ENCODE peak calls at places on chromosomes 1 and 21, in eight cellular contexts. J is GM12892, I is testis, H is heart left ventricle, M is spleen, L is IMR-90, A is K562, U is H1. X is an unnamed sample.
A peak's percentile ranks its signal among the peaks of the same experiment; 100 is the strongest.

GRCh38 chr1:184753608-184754478 is 815 bp downstream of the EDEM3 start:
- DNase-seq in I (peak; percentile 48), J (no peak), L (peak; percentile 29), A (peak; percentile 68), U (no peak), M (peak; percentile 94), H (peak; percentile 59), X (no peak)

GRCh38 chr1:213326666-213327317 is 275.8 kb downstream of the RPS6KC1 start:
- DNase-seq in I (no peak), H (peak; percentile 46), M (no peak), U (no peak), J (no peak), L (peak; percentile 77), A (no peak), X (no peak)

GRCh38 chr1:209652873-209653401 is 712 bp upstream of the LAMB3 start:
- DNase-seq in I (peak; percentile 90), U (peak; percentile 65), M (no peak), H (peak; percentile 91), L (peak; percentile 50), A (peak; percentile 52), J (no peak), X (peak; percentile 78)

GRCh38 chr1:83822206-83822605 is 176.7 kb downstream of the TTLL7 start:
- DNase-seq in U (no peak), A (no peak), J (no peak), H (no peak), M (no peak), I (no peak), L (no peak), X (no peak)

GRCh38 chr1:221520250-221520649 is 221.6 kb downstream of the DUSP10 start:
- DNase-seq in H (no peak), U (no peak), M (no peak), A (no peak), I (no peak), J (no peak), L (no peak), X (no peak)

GRCh38 chr1:70438529-70438928 is 27.5 kb downstream of the CTH start:
- DNase-seq in A (no peak), L (peak; percentile 9), H (no peak), J (no peak), U (no peak), I (no peak), M (no peak), X (no peak)

GRCh38 chr1:155938220-155938627 is 3.2 kb upstream of the RXFP4 start:
- DNase-seq in U (no peak), I (peak; percentile 40), L (peak; percentile 69), H (no peak), M (no peak), J (no peak), A (peak; percentile 54), X (no peak)

GRCh38 chr1:246317723-246318359 is 189.2 kb downstream of the SMYD3 start:
- DNase-seq in U (no peak), J (no peak), M (no peak), A (no peak), L (peak; percentile 88), I (no peak), H (no peak), X (no peak)

GRCh38 chr1:40315795-40316594 is 1.1 kb downstream of the COL9A2 start:
- DNase-seq in H (no peak), I (no peak), U (peak; percentile 73), M (peak; percentile 84), J (no peak), A (no peak), L (no peak), X (no peak)

GRCh38 chr1:85372683-85373446 is 92.1 kb downstream of the DDAH1 start:
- DNase-seq in U (no peak), A (no peak), I (no peak), L (peak; percentile 50), M (no peak), J (no peak), H (no peak), X (no peak)

GRCh38 chr1:158002022-158002629 is 8.7 kb downstream of the KIRREL1 start:
- DNase-seq in U (no peak), L (peak; percentile 51), I (no peak), H (no peak), J (no peak), M (no peak), A (no peak), X (no peak)

GRCh38 chr1:15617874-15618684 is 821 bp downstream of the DDI2 start:
- DNase-seq in A (peak; percentile 75), J (peak; percentile 40), L (no peak), U (peak; percentile 71), H (no peak), M (no peak), I (peak; percentile 54), X (no peak)

GRCh38 chr1:21260405-21261129 is 29.7 kb downstream of the ECE1 start:
- DNase-seq in J (no peak), H (no peak), L (no peak), M (no peak), U (no peak), I (no peak), A (no peak), X (no peak)

GRCh38 chr21:38920631-38921398 is 115.1 kb downstream of the ETS2 start:
- DNase-seq in M (no peak), L (peak; percentile 72), A (no peak), H (no peak), U (no peak), J (no peak), I (no peak), X (peak; percentile 51)

GRCh38 chr1:116724765-116725375 is 29.4 kb upstream of the CD2 start:
- DNase-seq in U (peak; percentile 72), L (peak; percentile 52), J (no peak), M (no peak), H (peak; percentile 50), I (peak; percentile 75), A (peak; percentile 70), X (no peak)

GRCh38 chr1:154220970-154221814 is 437 bp downstream of the UBAP2L start:
- DNase-seq in L (peak; percentile 30), I (peak; percentile 67), J (peak; percentile 37), A (peak; percentile 83), H (peak; percentile 62), M (peak; percentile 93), U (peak; percentile 59), X (peak; percentile 63)

GRCh38 chr21:39022901-39023693 is 160.2 kb downstream of the PSMG1 start:
- DNase-seq in L (peak; percentile 28), U (no peak), A (no peak), I (peak; percentile 74), H (peak; percentile 89), J (no peak), M (peak; percentile 88), X (peak; percentile 80)

GRCh38 chr1:20587639-20588017 is 1.3 kb upstream of the CDA start:
- DNase-seq in I (no peak), M (no peak), U (no peak), L (peak; percentile 63), H (no peak), A (no peak), J (no peak), X (no peak)

GRCh38 chr1:17880429-17880828 is 125.3 kb downstream of the ACTL8 start:
- DNase-seq in M (peak; percentile 16), U (no peak), J (no peak), I (no peak), A (no peak), L (no peak), H (no peak), X (no peak)

GRCh38 chr1:168689726-168690602 is 39.0 kb downstream of the DPT start:
- DNase-seq in L (no peak), M (no peak), U (no peak), H (no peak), J (no peak), I (no peak), A (no peak), X (no peak)

GRCh38 chr1:202374077-202374476 is 25.6 kb downstream of the PPP1R12B start:
- DNase-seq in M (no peak), A (no peak), I (no peak), J (no peak), H (no peak), L (no peak), U (no peak), X (no peak)

GRCh38 chr21:45228171-45228641 is 59.5 kb downstream of the POFUT2 start:
- DNase-seq in I (no peak), M (no peak), L (peak; percentile 99), U (no peak), A (no peak), J (no peak), H (no peak), X (no peak)

GRCh38 chr1:160097911-160098851 is at the start of gene IGSF8:
- DNase-seq in I (peak; percentile 90), A (no peak), J (peak; percentile 90), L (peak; percentile 69), H (peak; percentile 92), M (peak; percentile 97), U (peak; percentile 97), X (peak; percentile 93)
- TF ChIP-seq POLR2A in I (no peak), A (no peak), J (no peak), L (no peak), H (peak; percentile 19), M (no peak), U (peak; percentile 23), X (peak; percentile 13)

GRCh38 chr1:244850896-244851295 is 13.4 kb downstream of the HNRNPU start:
- DNase-seq in U (no peak), M (no peak), L (no peak), J (no peak), A (no peak), H (no peak), I (no peak), X (no peak)
- TF ChIP-seq POLR2A in U (peak; percentile 18), M (no peak), L (no peak), J (no peak), A (peak; percentile 8), H (no peak), I (no peak), X (no peak)

GRCh38 chr1:966135-966602 is at the start of gene PLEKHN1:
- DNase-seq in M (no peak), I (no peak), H (no peak), J (no peak), U (peak; percentile 79), L (peak; percentile 45), A (peak; percentile 75), X (no peak)
- TF ChIP-seq POLR2A in M (no peak), I (no peak), H (no peak), J (no peak), U (no peak), L (peak; percentile 22), A (no peak), X (no peak)

GRCh38 chr1:11027316-11027715 is 14.9 kb downstream of the TARDBP start:
- DNase-seq in I (no peak), M (no peak), U (no peak), A (no peak), L (no peak), H (no peak), J (no peak), X (no peak)
- TF ChIP-seq POLR2A in I (no peak), M (no peak), U (no peak), A (no peak), L (no peak), H (no peak), J (no peak), X (no peak)